ENCODE peak calls at places on chromosomes 4 and X, in six cellular contexts. P is suprapubic skin, D is heart left ventricle, C is left ventricle myocardium inferior, I is GM23338, H is gastrocnemius medialis. E is an unnamed sample. For H3K27me3 and H3K4me1, the result is how much of the 10 kb centered on the place peaks cover.

GRCh38 chrX:42846741-42847140 is 68.8 kb upstream of the PPP1R2C start:
- DNase-seq in C (no peak), P (no peak), I (no peak), H (no peak), D (no peak), E (no peak)

GRCh38 chr4:119118397-119118796 is 17.2 kb upstream of the MYOZ2 start:
- DNase-seq in D (no peak), I (no peak), P (no peak), H (no peak), C (no peak), E (no peak)

GRCh38 chr4:40809058-40809457 is 59.3 kb downstream of the NSUN7 start:
- DNase-seq in H (no peak), P (no peak), C (no peak), D (no peak), I (peak), E (no peak)

GRCh38 chr4:75513529-75514130 is 573 bp downstream of the RCHY1 start:
- DNase-seq in P (no peak), H (no peak), D (no peak), I (no peak), C (no peak), E (no peak)

GRCh38 chrX:114970806-114971205 is 46.6 kb downstream of the IL13RA2 start:
- DNase-seq in I (peak), P (no peak), C (no peak), H (no peak), D (no peak), E (no peak)

GRCh38 chr4:113951263-113951662 is 28.2 kb downstream of the ARSJ start:
- DNase-seq in C (peak), P (no peak), D (no peak), I (no peak), H (no peak), E (no peak)

GRCh38 chr4:34417160-34417559 is 1827.2 kb downstream of the ARAP2 start:
- DNase-seq in D (no peak), I (no peak), P (no peak), H (no peak), C (no peak), E (no peak)

GRCh38 chrX:41621236-41621651 is 67.5 kb upstream of the GPR34 start:
- DNase-seq in P (no peak), C (no peak), H (no peak), I (peak), D (no peak), E (no peak)

GRCh38 chr4:186942745-186943606 is 219.3 kb upstream of the FAT1 start:
- DNase-seq in P (no peak), D (no peak), I (no peak), C (no peak), H (no peak), E (no peak)

GRCh38 chr4:184310171-184310567 is 92.5 kb upstream of the ENPP6 start:
- DNase-seq in P (no peak), C (no peak), D (peak), H (peak), I (peak), E (no peak)

GRCh38 chrX:70476166-70476933 is 31.7 kb downstream of the DLG3 start:
- DNase-seq in C (no peak), P (no peak), I (peak), H (no peak), D (no peak), E (no peak)

GRCh38 chr4:161252520-161253141 is 911.2 kb downstream of the FSTL5 start:
- DNase-seq in D (no peak), P (no peak), H (no peak), I (peak), C (no peak), E (no peak)

GRCh38 chrX:15194136-15194535 is 75.7 kb downstream of the ASB9 start:
- DNase-seq in D (no peak), I (no peak), C (no peak), H (no peak), P (no peak), E (no peak)

GRCh38 chr4:9703391-9703790 is 78.0 kb upstream of the DRD5 start:
- DNase-seq in H (no peak), D (no peak), I (peak), P (peak), C (peak), E (peak)

GRCh38 chrX:36978886-36979285 is 29.3 kb upstream of the FAM47C start:
- DNase-seq in C (no peak), P (no peak), I (no peak), D (no peak), H (no peak), E (no peak)

GRCh38 chrX:103017542-103017941 is 46.4 kb downstream of the BEX1 start:
- DNase-seq in I (peak), C (no peak), H (no peak), P (no peak), D (no peak), E (no peak)
- TF ChIP-seq CTCF in I (peak), C (no peak), H (no peak), P (no peak), D (no peak), E (no peak)

DNA sequence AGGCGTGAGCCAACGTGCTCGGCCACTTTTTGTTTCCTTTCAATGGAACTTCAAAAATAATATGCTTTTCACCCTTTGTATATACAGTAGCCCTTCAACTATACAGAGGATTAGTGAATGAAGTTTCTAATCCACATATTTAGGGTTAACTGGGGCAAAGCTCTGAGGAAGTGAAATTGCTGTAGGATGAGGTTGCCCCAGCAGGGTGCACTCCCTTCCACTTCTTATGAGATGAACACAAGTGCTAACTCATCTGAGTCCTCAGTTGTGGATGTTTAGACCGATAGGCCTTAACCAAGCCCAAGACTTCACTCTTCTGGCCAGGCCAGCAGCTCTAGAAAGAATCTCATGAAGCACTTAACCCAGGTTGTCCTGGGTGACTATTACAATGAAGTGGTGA is 29.1 kb upstream of the CT55 start:
- DNase-seq in I (no peak), P (no peak), D (no peak), H (no peak), C (no peak), E (no peak)
- H3K27me3 ChIP-seq in I (under half), P (under half), D (under half), H (under half), C (under half), E (under half)

DNA sequence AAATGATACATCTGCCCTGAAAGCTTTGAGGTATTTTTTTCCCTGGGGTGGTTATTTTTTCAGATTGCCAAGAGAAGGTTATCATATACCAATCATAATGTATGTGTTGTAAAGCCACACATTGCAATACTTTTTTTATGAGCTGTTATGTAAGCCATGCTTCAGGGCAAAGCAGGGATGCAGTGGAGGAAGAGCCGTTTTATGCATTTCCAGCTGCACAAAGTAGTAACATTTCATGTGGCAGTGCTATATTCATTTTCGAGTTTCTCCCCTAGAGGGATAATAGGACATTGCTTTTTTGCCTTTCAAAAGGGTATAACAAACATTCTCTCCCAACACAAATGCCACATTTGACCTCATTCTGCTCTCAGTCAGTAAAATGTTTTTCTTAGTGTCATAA is 68.5 kb downstream of the GALNT7 start:
- DNase-seq in D (no peak), H (no peak), C (no peak), I (no peak), P (no peak), E (no peak)
- H3K4me1 ChIP-seq in D (under half), H (under half), C (under half), I (half or more), P (under half), E (under half)

DNA sequence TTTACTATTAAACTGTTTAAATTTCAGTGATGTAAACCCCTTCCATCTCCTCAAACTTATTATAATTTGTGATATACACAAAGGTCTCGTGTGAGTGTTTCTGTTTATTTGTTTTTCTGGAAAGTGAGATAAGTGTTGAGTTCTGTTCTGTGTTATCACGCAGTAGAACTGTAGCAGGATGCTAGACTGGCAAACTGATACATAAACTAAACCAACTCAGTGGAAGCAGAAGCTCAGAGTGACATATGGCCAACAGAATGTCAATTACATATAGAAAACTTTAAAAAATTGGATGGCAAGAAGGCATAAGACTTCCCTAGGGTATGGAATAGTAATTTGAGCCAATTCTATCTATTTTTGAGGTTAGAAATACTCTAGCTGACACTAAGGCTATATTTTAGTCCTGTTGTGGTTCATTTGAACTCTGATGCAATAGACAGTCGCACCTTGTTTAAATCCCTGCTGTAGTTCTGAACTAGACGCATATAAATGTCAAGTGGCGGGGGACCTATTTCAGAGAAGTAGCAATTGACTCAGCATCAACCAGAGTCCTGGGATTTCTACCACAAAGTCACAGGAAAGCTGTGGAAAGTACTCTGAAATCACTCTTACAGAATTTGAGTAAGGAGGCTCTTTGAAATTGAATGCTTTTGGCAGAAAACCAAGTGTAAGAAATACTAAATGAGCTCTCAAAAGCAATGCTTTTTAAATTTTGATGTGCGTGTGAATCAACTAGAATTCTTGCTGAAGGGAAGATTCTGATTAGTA is 294.4 kb downstream of the INPP4B start:
- DNase-seq in P (no peak), I (no peak), C (no peak), D (no peak), H (no peak), E (no peak)
- TF ChIP-seq CTCF in P (no peak), I (no peak), C (no peak), D (no peak), H (no peak), E (no peak)